ENCODE peak calls at places on chromosomes 16 and 17, in four cellular contexts. E is progenitor cell of endocrine pancreas, F is uterus, O is GM23248. A is an unnamed sample.

GRCh38 chr16:11359370-11359769 is 14.1 kb downstream of the RMI2 start:
- DNase-seq in F (no peak), O (peak; percentile 89), E (no peak), A (no peak)

GRCh38 chr17:75652934-75653549 is 13.9 kb downstream of the RECQL5 start:
- DNase-seq in E (no peak), F (no peak), O (peak; percentile 54), A (no peak)

GRCh38 chr16:86087561-86088230 is 188.7 kb downstream of the IRF8 start:
- DNase-seq in F (no peak), O (no peak), E (no peak), A (peak; percentile 64)

GRCh38 chr16:74296120-74296464 is 522 bp upstream of the PSMD7 start:
- DNase-seq in E (no peak), F (no peak), O (no peak), A (no peak)

GRCh38 chr16:9311303-9311954 is 220.0 kb downstream of the HAPSTR1 start:
- DNase-seq in F (no peak), E (no peak), O (peak; percentile 10), A (no peak)

GRCh38 chr17:13918247-13918646 is 151.1 kb upstream of the COX10 start:
- DNase-seq in F (no peak), O (no peak), E (no peak), A (no peak)

GRCh38 chr17:43616865-43617264 is 44.9 kb downstream of the MEOX1 start:
- DNase-seq in E (no peak), O (no peak), F (no peak), A (no peak)

GRCh38 chr16:30951193-30951592 is 2.3 kb downstream of the ORAI3 start:
- DNase-seq in E (no peak), O (no peak), F (no peak), A (no peak)

GRCh38 chr16:30429678-30430427 is at the start of gene DCTPP1:
- DNase-seq in F (peak; percentile 97), O (peak; percentile 99), E (peak; percentile 86), A (peak; percentile 98)

GRCh38 chr16:12508054-12508453 is 295.6 kb downstream of the CPPED1 start:
- DNase-seq in F (no peak), E (no peak), O (no peak), A (no peak)

GRCh38 chr16:9790199-9790598 is 392.0 kb downstream of the GRIN2A start:
- DNase-seq in E (no peak), F (no peak), O (no peak), A (no peak)

GRCh38 chr17:5418858-5419355 is 555 bp downstream of the NUP88 start:
- DNase-seq in E (no peak), O (peak; percentile 69), F (no peak), A (no peak)

GRCh38 chr17:37752482-37752881 is 7.6 kb upstream of the HNF1B start:
- DNase-seq in F (no peak), E (no peak), O (peak; percentile 88), A (no peak)

GRCh38 chr16:65624246-65624645 is 502.4 kb upstream of the CDH11 start:
- DNase-seq in O (no peak), F (no peak), E (no peak), A (no peak)

GRCh38 chr16:70627696-70628095 is 18.7 kb upstream of the IL34 start:
- DNase-seq in F (no peak), E (no peak), O (no peak), A (no peak)

GRCh38 chr17:63476494-63476856 is 386 bp upstream of the ACE start:
- DNase-seq in F (no peak), E (peak; percentile 31), O (peak; percentile 46), A (no peak)

GRCh38 chr17:48577946-48578615 is at the start of gene HOXB4:
- DNase-seq in F (peak; percentile 67), O (peak; percentile 90), E (no peak), A (peak; percentile 95)

GRCh38 chr16:65101009-65101408 is 20.9 kb downstream of the CDH11 start:
- DNase-seq in F (no peak), O (no peak), E (no peak), A (no peak)

GRCh38 chr17:19730829-19731228 is 14.4 kb upstream of the SLC47A2 start:
- DNase-seq in E (no peak), F (no peak), O (no peak), A (no peak)

GRCh38 chr17:40399185-40399584 is 18.5 kb downstream of the TOP2A start:
- DNase-seq in O (peak; percentile 76), E (no peak), F (no peak), A (no peak)

GRCh38 chr16:72947379-72948237 is 100.3 kb downstream of the ZFHX3 start:
- DNase-seq in F (no peak), O (peak; percentile 29), E (no peak), A (no peak)

GRCh38 chr17:1878419-1879121 is 48.8 kb downstream of the RPA1 start:
- DNase-seq in E (no peak), F (no peak), O (peak; percentile 57), A (peak; percentile 61)

GRCh38 chr16:28821874-28822519 is 802 bp upstream of the ATXN2L start:
- DNase-seq in O (peak; percentile 31), E (no peak), F (no peak), A (no peak)

GRCh38 chr16:77317059-77317458 is 117.8 kb downstream of the ADAMTS18 start:
- DNase-seq in E (no peak), F (no peak), O (no peak), A (no peak)

GRCh38 chr17:30422171-30422570 is 43.4 kb downstream of the CPD start:
- DNase-seq in E (no peak), F (no peak), O (no peak), A (no peak)

GRCh38 chr17:65556014-65556909 is 5.2 kb downstream of the AXIN2 start:
- DNase-seq in E (peak; percentile 71), F (peak; percentile 88), O (peak; percentile 80), A (peak; percentile 93)

GRCh38 chr17:35002876-35003551 is 22.7 kb downstream of the LIG3 start:
- DNase-seq in O (peak; percentile 14), E (no peak), F (no peak), A (no peak)

GRCh38 chr17:60447375-60447774 is 25.1 kb downstream of the CHCT1 start:
- DNase-seq in E (no peak), O (no peak), F (no peak), A (no peak)

GRCh38 chr16:11992594-11993524 is 16.3 kb downstream of the SNX29 start:
- DNase-seq in O (no peak), E (no peak), F (no peak), A (no peak)

GRCh38 chr16:14418795-14419225 is 211.2 kb downstream of the PARN start:
- DNase-seq in F (no peak), E (no peak), O (no peak), A (no peak)

GRCh38 chr16:25925466-25925865 is 233.7 kb downstream of the HS3ST4 start:
- DNase-seq in E (no peak), F (no peak), O (no peak), A (no peak)

GRCh38 chr16:47920709-47921108 is 235.1 kb downstream of the ABCC12 start:
- DNase-seq in E (no peak), O (no peak), F (no peak), A (no peak)

GRCh38 chr17:45371414-45372324 is 54.8 kb upstream of the MAP3K14 start:
- DNase-seq in E (peak; percentile 83), F (peak; percentile 69), O (peak; percentile 98), A (peak; percentile 89)

GRCh38 chr16:68909099-68909733 is 65.9 kb downstream of the TANGO6 start:
- DNase-seq in O (no peak), E (no peak), F (no peak), A (no peak)